ENCODE peak calls at places on chromosomes 2 and 18, in eight cellular contexts. One of them, this sample, is unnamed.

GRCh38 chr2:191521608-191522208 is 156.2 kb upstream of the NABP1 start:
- DNase-seq in left ventricle myocardium inferior: no peak
- DNase-seq in T-cell: no peak
- DNase-seq in cardiac muscle cell: peak; percentile 32
- DNase-seq in GM10248: peak; percentile 31
- DNase-seq in central memory CD8-positive, alpha-beta T cell: no peak
- DNase-seq in anterior cingulate cortex: no peak
- DNase-seq in tibial nerve: no peak
- DNase-seq in this sample: no peak

GRCh38 chr2:16012626-16013501 is 72.5 kb downstream of the MYCN start:
- DNase-seq in anterior cingulate cortex: no peak
- DNase-seq in T-cell: no peak
- DNase-seq in cardiac muscle cell: no peak
- DNase-seq in GM10248: no peak
- DNase-seq in left ventricle myocardium inferior: no peak
- DNase-seq in central memory CD8-positive, alpha-beta T cell: no peak
- DNase-seq in tibial nerve: no peak
- DNase-seq in this sample: no peak

GRCh38 chr2:183093857-183094657 is 15.5 kb downstream of the DUSP19 start:
- DNase-seq in central memory CD8-positive, alpha-beta T cell: no peak
- DNase-seq in cardiac muscle cell: no peak
- DNase-seq in T-cell: no peak
- DNase-seq in GM10248: peak; percentile 28
- DNase-seq in left ventricle myocardium inferior: no peak
- DNase-seq in anterior cingulate cortex: no peak
- DNase-seq in tibial nerve: no peak
- DNase-seq in this sample: no peak

GRCh38 chr2:224890407-224890806 is 151.9 kb downstream of the DOCK10 start:
- DNase-seq in tibial nerve: no peak
- DNase-seq in GM10248: no peak
- DNase-seq in left ventricle myocardium inferior: no peak
- DNase-seq in central memory CD8-positive, alpha-beta T cell: no peak
- DNase-seq in cardiac muscle cell: no peak
- DNase-seq in T-cell: no peak
- DNase-seq in anterior cingulate cortex: no peak
- DNase-seq in this sample: no peak

GRCh38 chr2:217928324-217929293 is 74.2 kb downstream of the TNS1 start:
- DNase-seq in left ventricle myocardium inferior: peak; percentile 44
- DNase-seq in anterior cingulate cortex: no peak
- DNase-seq in T-cell: no peak
- DNase-seq in GM10248: no peak
- DNase-seq in central memory CD8-positive, alpha-beta T cell: no peak
- DNase-seq in cardiac muscle cell: no peak
- DNase-seq in tibial nerve: no peak
- DNase-seq in this sample: peak; percentile 46

GRCh38 chr2:161555826-161556225 is 68.4 kb upstream of the SLC4A10 start:
- DNase-seq in central memory CD8-positive, alpha-beta T cell: no peak
- DNase-seq in T-cell: no peak
- DNase-seq in anterior cingulate cortex: no peak
- DNase-seq in cardiac muscle cell: no peak
- DNase-seq in left ventricle myocardium inferior: no peak
- DNase-seq in GM10248: no peak
- DNase-seq in tibial nerve: no peak
- DNase-seq in this sample: no peak

GRCh38 chr2:152497481-152498052 is 162.6 kb downstream of the FMNL2 start:
- DNase-seq in T-cell: no peak
- DNase-seq in anterior cingulate cortex: no peak
- DNase-seq in tibial nerve: no peak
- DNase-seq in left ventricle myocardium inferior: no peak
- DNase-seq in cardiac muscle cell: peak; percentile 25
- DNase-seq in central memory CD8-positive, alpha-beta T cell: no peak
- DNase-seq in GM10248: peak; percentile 20
- DNase-seq in this sample: no peak

GRCh38 chr18:25351773-25352628 is at the start of gene ZNF521:
- DNase-seq in central memory CD8-positive, alpha-beta T cell: no peak
- DNase-seq in cardiac muscle cell: peak; percentile 94
- DNase-seq in GM10248: peak; percentile 76
- DNase-seq in tibial nerve: peak; percentile 86
- DNase-seq in T-cell: peak; percentile 7
- DNase-seq in anterior cingulate cortex: peak; percentile 84
- DNase-seq in left ventricle myocardium inferior: peak; percentile 87
- DNase-seq in this sample: peak; percentile 88

GRCh38 chr2:8511868-8512612 is 169.8 kb upstream of the ID2 start:
- DNase-seq in T-cell: no peak
- DNase-seq in GM10248: no peak
- DNase-seq in cardiac muscle cell: no peak
- DNase-seq in left ventricle myocardium inferior: no peak
- DNase-seq in central memory CD8-positive, alpha-beta T cell: no peak
- DNase-seq in tibial nerve: no peak
- DNase-seq in anterior cingulate cortex: no peak
- DNase-seq in this sample: no peak

This sample was measured in psoas muscle.